ENCODE peak calls at places on chromosomes 12 and 14, in four cellular contexts. C is uterus, X is K562, E is heart left ventricle. P is an unnamed sample.

GRCh38 chr12:124491310-124491709 is 76.1 kb downstream of the NCOR2 start:
- DNase-seq in X (no peak), C (no peak), E (no peak), P (no peak)

GRCh38 chr12:58651850-58652249 is 268.5 kb downstream of the LRIG3 start:
- DNase-seq in X (no peak), C (no peak), E (no peak), P (no peak)

GRCh38 chr12:96208801-96209534 is 14.8 kb downstream of the ELK3 start:
- DNase-seq in E (no peak), X (no peak), C (no peak), P (no peak)

GRCh38 chr12:102300824-102301461 is 103.3 kb upstream of the PMCH start:
- DNase-seq in C (no peak), X (peak), E (no peak), P (peak)

GRCh38 chr12:66636771-66637170 is 42.1 kb downstream of the GRIP1 start:
- DNase-seq in C (peak), E (no peak), X (no peak), P (peak)

GRCh38 chr14:100649173-100649519 is 61.9 kb upstream of the BEGAIN start:
- DNase-seq in X (no peak), E (no peak), C (no peak), P (no peak)

GRCh38 chr14:59061292-59061691 is 127.2 kb upstream of the DAAM1 start:
- DNase-seq in E (no peak), X (no peak), C (no peak), P (no peak)

GRCh38 chr12:29191267-29191889 is 42.3 kb downstream of the FAR2 start:
- DNase-seq in E (no peak), X (no peak), C (no peak), P (no peak)

GRCh38 chr12:78229491-78230209 is 399.0 kb downstream of the NAV3 start:
- DNase-seq in X (peak), E (no peak), C (no peak), P (peak)

GRCh38 chr14:71687115-71687836 is 245.0 kb upstream of the RGS6 start:
- DNase-seq in C (no peak), E (no peak), X (no peak), P (no peak)
- TF ChIP-seq POLR2A in C (no peak), E (no peak), X (no peak), P (no peak)

DNA sequence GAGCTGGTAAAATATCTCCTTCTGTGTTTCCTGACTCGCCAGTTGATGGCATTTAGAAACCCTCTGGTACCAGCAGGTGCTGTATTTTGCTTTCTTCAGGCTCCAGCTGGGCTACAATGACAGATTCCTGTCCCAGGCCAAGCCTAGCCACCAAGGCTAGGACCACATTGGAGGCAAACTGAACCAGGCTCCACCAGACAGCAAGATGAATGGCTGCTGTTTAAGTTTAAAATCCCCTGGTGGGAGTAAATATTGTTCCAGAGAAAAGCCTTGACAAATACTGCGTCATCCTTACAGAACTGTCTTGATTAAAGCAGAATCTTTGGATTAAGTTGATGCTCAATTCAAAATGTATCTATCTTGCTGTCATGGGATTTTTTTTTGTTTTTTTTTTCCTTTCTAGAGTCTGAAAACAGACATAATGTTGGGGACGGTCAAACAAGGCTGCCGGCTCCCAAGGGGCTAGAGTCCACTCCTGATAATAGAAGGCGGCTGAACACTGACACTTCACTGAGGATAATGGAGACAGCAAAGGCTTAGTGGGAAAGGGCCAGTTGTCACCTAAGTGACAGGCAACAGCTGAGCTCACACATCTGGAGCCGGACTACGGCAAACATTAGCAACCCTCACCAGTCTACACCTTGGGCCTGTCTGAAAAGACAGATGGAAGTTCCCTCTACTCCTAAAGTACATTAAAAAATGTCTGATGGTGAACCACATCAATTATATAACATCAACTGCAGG is 1.8 kb downstream of the PRICKLE1 start:
- DNase-seq in X (no peak), C (no peak), E (no peak), P (peak)
- H3K27ac ChIP-seq in X (no peak), C (peak), E (peak), P (no peak)

GRCh38 chr12:56633465-56634241 is 3.5 kb upstream of the BAZ2A start:
- DNase-seq in X (no peak), C (no peak), E (no peak), P (no peak)

GRCh38 chr12:56634242-56634836 is 4.2 kb upstream of the BAZ2A start:
- DNase-seq in X (peak), E (peak), C (peak), P (peak)

GRCh38 chr12:56636118-56636674 is 6.1 kb upstream of the BAZ2A start:
- DNase-seq in C (peak), E (peak), X (peak), P (peak)

GRCh38 chr12:56635539-56636117 is 5.5 kb upstream of the BAZ2A start:
- DNase-seq in X (no peak), E (no peak), C (no peak), P (no peak)

GRCh38 chr12:56634837-56635538 is 4.9 kb upstream of the BAZ2A start:
- DNase-seq in X (peak), C (peak), E (peak), P (peak)
- TF ChIP-seq POLR2A in X (no peak), C (peak), E (peak), P (peak)

GRCh38 chr14:91870001-91870400 is 2.7 kb upstream of the TC2N start:
- DNase-seq in C (no peak), E (no peak), X (no peak), P (no peak)
- H3K27ac ChIP-seq in C (no peak), E (no peak), X (no peak), P (peak)

GRCh38 chr12:6613776-6614512 is 6.8 kb upstream of the CHD4 start:
- DNase-seq in X (peak), C (peak), E (peak), P (peak)
- TF ChIP-seq POLR2A in X (peak), C (peak), E (no peak), P (peak)

P was measured in body of pancreas.